ENCODE peak calls at places on chromosome 10, in eight cellular contexts. One of them, this sample, is unnamed.

GRCh38 chr10:125087191-125087896 is 73.0 kb downstream of the CTBP2 start:
- DNase-seq in globus pallidus: no peak
- DNase-seq in HTR-8/SVneo: no peak
- DNase-seq in H9: no peak
- DNase-seq in NCI-H2029: no peak
- DNase-seq in stimulated activated CD8-positive, alpha-beta memory T cell treated with anti-CD3 and anti-CD28 coated beads, Interleukin-15, amount 100 ng/mL, for 24 hours: no peak
- DNase-seq in epithelial cell of esophagus: peak; percentile 91
- DNase-seq in uterus: no peak
- DNase-seq in this sample: no peak

GRCh38 chr10:109411897-109412296 is 511.4 kb downstream of the XPNPEP1 start:
- DNase-seq in stimulated activated CD8-positive, alpha-beta memory T cell treated with anti-CD3 and anti-CD28 coated beads, Interleukin-15, amount 100 ng/mL, for 24 hours: no peak
- DNase-seq in H9: no peak
- DNase-seq in epithelial cell of esophagus: no peak
- DNase-seq in uterus: peak; percentile 49
- DNase-seq in globus pallidus: no peak
- DNase-seq in HTR-8/SVneo: no peak
- DNase-seq in NCI-H2029: no peak
- DNase-seq in this sample: no peak

GRCh38 chr10:117374506-117375359 is 507 bp downstream of the PDZD8 start:
- DNase-seq in stimulated activated CD8-positive, alpha-beta memory T cell treated with anti-CD3 and anti-CD28 coated beads, Interleukin-15, amount 100 ng/mL, for 24 hours: peak; percentile 9
- DNase-seq in HTR-8/SVneo: no peak
- DNase-seq in NCI-H2029: no peak
- DNase-seq in H9: peak; percentile 43
- DNase-seq in uterus: peak; percentile 32
- DNase-seq in globus pallidus: peak; percentile 20
- DNase-seq in epithelial cell of esophagus: peak; percentile 58
- DNase-seq in this sample: peak; percentile 18

GRCh38 chr10:71454347-71454746 is 57.6 kb downstream of the CDH23 start:
- DNase-seq in H9: no peak
- DNase-seq in NCI-H2029: no peak
- DNase-seq in epithelial cell of esophagus: no peak
- DNase-seq in stimulated activated CD8-positive, alpha-beta memory T cell treated with anti-CD3 and anti-CD28 coated beads, Interleukin-15, amount 100 ng/mL, for 24 hours: no peak
- DNase-seq in globus pallidus: no peak
- DNase-seq in uterus: no peak
- DNase-seq in HTR-8/SVneo: no peak
- DNase-seq in this sample: no peak

GRCh38 chr10:79926037-79926436 is 22.9 kb downstream of the SFTPD start:
- DNase-seq in stimulated activated CD8-positive, alpha-beta memory T cell treated with anti-CD3 and anti-CD28 coated beads, Interleukin-15, amount 100 ng/mL, for 24 hours: no peak
- DNase-seq in epithelial cell of esophagus: no peak
- DNase-seq in globus pallidus: no peak
- DNase-seq in uterus: no peak
- DNase-seq in NCI-H2029: no peak
- DNase-seq in H9: no peak
- DNase-seq in HTR-8/SVneo: no peak
- DNase-seq in this sample: no peak

GRCh38 chr10:93873427-93874115 is 20.2 kb upstream of the SLC35G1 start:
- DNase-seq in uterus: no peak
- DNase-seq in H9: no peak
- DNase-seq in NCI-H2029: no peak
- DNase-seq in epithelial cell of esophagus: peak; percentile 68
- DNase-seq in globus pallidus: no peak
- DNase-seq in HTR-8/SVneo: no peak
- DNase-seq in stimulated activated CD8-positive, alpha-beta memory T cell treated with anti-CD3 and anti-CD28 coated beads, Interleukin-15, amount 100 ng/mL, for 24 hours: no peak
- DNase-seq in this sample: no peak

GRCh38 chr10:76543655-76544054 is 1094.0 kb downstream of the KCNMA1 start:
- DNase-seq in globus pallidus: no peak
- DNase-seq in H9: no peak
- DNase-seq in epithelial cell of esophagus: no peak
- DNase-seq in stimulated activated CD8-positive, alpha-beta memory T cell treated with anti-CD3 and anti-CD28 coated beads, Interleukin-15, amount 100 ng/mL, for 24 hours: no peak
- DNase-seq in HTR-8/SVneo: no peak
- DNase-seq in uterus: no peak
- DNase-seq in NCI-H2029: no peak
- DNase-seq in this sample: no peak

GRCh38 chr10:61992059-61992460 is 90.6 kb downstream of the ARID5B start:
- DNase-seq in stimulated activated CD8-positive, alpha-beta memory T cell treated with anti-CD3 and anti-CD28 coated beads, Interleukin-15, amount 100 ng/mL, for 24 hours: no peak
- DNase-seq in globus pallidus: no peak
- DNase-seq in HTR-8/SVneo: no peak
- DNase-seq in NCI-H2029: no peak
- DNase-seq in uterus: no peak
- DNase-seq in epithelial cell of esophagus: peak; percentile 53
- DNase-seq in H9: no peak
- DNase-seq in this sample: no peak

GRCh38 chr10:132712291-132712690 is 73.7 kb downstream of the NKX6-2 start:
- DNase-seq in epithelial cell of esophagus: no peak
- DNase-seq in uterus: no peak
- DNase-seq in globus pallidus: no peak
- DNase-seq in NCI-H2029: no peak
- DNase-seq in stimulated activated CD8-positive, alpha-beta memory T cell treated with anti-CD3 and anti-CD28 coated beads, Interleukin-15, amount 100 ng/mL, for 24 hours: no peak
- DNase-seq in HTR-8/SVneo: no peak
- DNase-seq in H9: no peak
- DNase-seq in this sample: no peak